ENCODE peak calls at places on chromosomes 12 and 14, in seven cellular contexts. A, B, G, N, F, P and J are unnamed samples.

GRCh38 chr14:40122978-40123648 is 690.9 kb upstream of the FBXO33 start:
- DNase-seq in A (peak), B (no peak), G (no peak), N (no peak), F (no peak), P (no peak), J (no peak)

GRCh38 chr14:104536942-104537612 is 42.5 kb upstream of the C14orf180 start:
- DNase-seq in A (peak), B (no peak), G (peak), N (no peak), F (no peak), P (peak), J (peak)

GRCh38 chr12:120649442-120650248 is 9.2 kb downstream of the CABP1 start:
- DNase-seq in A (no peak), B (no peak), G (no peak), N (no peak), F (no peak), P (peak), J (no peak)

GRCh38 chr12:754871-755562 is 2.6 kb downstream of the WNK1 start:
- DNase-seq in A (no peak), B (no peak), G (no peak), N (no peak), F (no peak), P (peak), J (peak)

GRCh38 chr12:102374190-102374589 is 106.2 kb downstream of the IGF1 start:
- DNase-seq in A (no peak), B (no peak), G (no peak), N (no peak), F (no peak), P (no peak), J (no peak)

GRCh38 chr14:103260629-103261124 is 73.4 kb upstream of the EIF5 start:
- DNase-seq in A (no peak), B (peak), G (peak), N (peak), F (no peak), P (no peak), J (peak)

GRCh38 chr12:3199551-3200031 is 122.4 kb downstream of the TSPAN9 start:
- DNase-seq in A (no peak), B (no peak), G (no peak), N (no peak), F (no peak), P (peak), J (no peak)

GRCh38 chr12:84561362-84561761 is 351.2 kb downstream of the SLC6A15 start:
- DNase-seq in A (no peak), B (no peak), G (no peak), N (no peak), F (no peak), P (no peak), J (no peak)

GRCh38 chr12:6338955-6339761 is 2.7 kb downstream of the TNFRSF1A start:
- DNase-seq in A (no peak), B (no peak), G (no peak), N (no peak), F (no peak), P (no peak), J (no peak)

GRCh38 chr12:127487031-127487430 is 779.9 kb upstream of the TMEM132C start:
- DNase-seq in A (no peak), B (no peak), G (no peak), N (no peak), F (no peak), P (no peak), J (no peak)

GRCh38 chr14:103746706-103747105 is 31.1 kb downstream of the ZFYVE21 start:
- DNase-seq in A (no peak), B (no peak), G (no peak), N (no peak), F (no peak), P (no peak), J (no peak)

GRCh38 chr12:52155048-52155868 is 36.6 kb downstream of the KRT80 start:
- DNase-seq in A (no peak), B (no peak), G (peak), N (no peak), F (no peak), P (peak), J (peak)

GRCh38 chr14:65167072-65167645 is 64.8 kb upstream of the MAX start:
- DNase-seq in A (no peak), B (no peak), G (no peak), N (no peak), F (peak), P (no peak), J (no peak)

GRCh38 chr12:68381476-68381875 is 49.3 kb upstream of the MDM1 start:
- DNase-seq in A (no peak), B (no peak), G (no peak), N (no peak), F (peak), P (no peak), J (no peak)

GRCh38 chr12:98485792-98486347 is 29.5 kb upstream of the TMPO start:
- DNase-seq in A (no peak), B (no peak), G (no peak), N (no peak), F (no peak), P (no peak), J (no peak)

GRCh38 chr12:51434305-51434704 is 9.7 kb downstream of the SLC4A8 start:
- DNase-seq in A (no peak), B (no peak), G (no peak), N (no peak), F (no peak), P (no peak), J (no peak)

GRCh38 chr12:91490667-91491309 is 308.2 kb upstream of the DCN start:
- DNase-seq in A (no peak), B (no peak), G (no peak), N (no peak), F (no peak), P (no peak), J (no peak)

GRCh38 chr12:68899251-68899771 is 33.7 kb downstream of the CPM start:
- DNase-seq in A (peak), B (peak), G (peak), N (peak), F (no peak), P (peak), J (peak)

GRCh38 chr14:93099643-93100042 is 16.1 kb downstream of the ITPK1 start:
- DNase-seq in A (no peak), B (no peak), G (no peak), N (no peak), F (no peak), P (no peak), J (no peak)

GRCh38 chr12:132429122-132429931 is 60.6 kb upstream of the FBRSL1 start:
- DNase-seq in A (no peak), B (no peak), G (no peak), N (no peak), F (no peak), P (peak), J (no peak)

GRCh38 chr14:105470812-105471771 is 3.5 kb upstream of the CRIP2 start:
- DNase-seq in A (no peak), B (no peak), G (no peak), N (no peak), F (no peak), P (no peak), J (no peak)

GRCh38 chr12:7555752-7556151 is 52.2 kb upstream of the CD163 start:
- DNase-seq in A (peak), B (no peak), G (no peak), N (no peak), F (no peak), P (peak), J (peak)

GRCh38 chr12:7557227-7557626 is 53.6 kb upstream of the CD163 start:
- DNase-seq in A (no peak), B (no peak), G (no peak), N (no peak), F (no peak), P (no peak), J (no peak)
- H3K27ac ChIP-seq in A (no peak), B (peak), G (no peak), N (peak), F (no peak), P (peak), J (no peak)

GRCh38 chr12:66693901-66694513 is 15.1 kb upstream of the GRIP1 start:
- DNase-seq in A (peak), B (no peak), G (peak), N (no peak), F (peak), P (peak), J (peak)

GRCh38 chr12:66692986-66693385 is 14.1 kb upstream of the GRIP1 start:
- DNase-seq in A (no peak), B (no peak), G (no peak), N (no peak), F (no peak), P (no peak), J (no peak)

GRCh38 chr12:66692170-66692569 is 13.3 kb upstream of the GRIP1 start:
- DNase-seq in A (no peak), B (no peak), G (no peak), N (no peak), F (no peak), P (no peak), J (no peak)

GRCh38 chr12:66684222-66684621 is 5.3 kb upstream of the GRIP1 start:
- DNase-seq in A (no peak), B (no peak), G (no peak), N (no peak), F (no peak), P (no peak), J (no peak)

DNA sequence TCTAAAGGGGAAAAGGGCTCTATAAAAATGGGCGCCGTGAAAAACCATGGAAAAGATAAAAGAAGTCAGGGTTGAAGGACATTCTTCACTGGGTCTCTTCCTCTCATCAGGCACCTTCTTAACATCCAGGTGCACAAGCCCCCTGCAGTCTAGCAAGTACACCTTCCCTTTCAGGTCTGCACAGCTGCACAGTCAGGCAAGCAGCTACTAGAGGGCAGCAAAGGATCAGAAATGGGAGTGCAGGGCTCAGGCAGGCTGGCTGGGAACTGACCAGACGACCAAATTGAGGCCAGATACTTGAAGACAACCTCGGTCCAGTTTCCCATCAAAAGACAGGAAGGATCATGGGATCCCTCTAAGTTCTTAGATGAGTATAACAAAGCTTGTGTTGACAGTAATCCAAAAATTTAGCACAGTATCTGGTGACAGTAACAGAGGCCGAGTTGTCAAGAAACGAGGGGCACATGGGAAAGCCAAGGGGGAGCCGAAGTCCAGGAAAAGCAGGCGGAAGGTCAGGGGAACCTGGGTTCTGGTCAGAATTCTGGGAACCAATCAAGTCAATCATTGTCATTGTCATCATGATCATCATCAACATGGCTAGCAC is 10.1 kb upstream of the GRIP1 start:
- DNase-seq in A (peak), B (peak), G (peak), N (peak), F (peak), P (peak), J (peak)
- TF ChIP-seq CTCF in A (peak), B (peak), G (peak), N (peak), F (peak), P (peak), J (peak)

DNA sequence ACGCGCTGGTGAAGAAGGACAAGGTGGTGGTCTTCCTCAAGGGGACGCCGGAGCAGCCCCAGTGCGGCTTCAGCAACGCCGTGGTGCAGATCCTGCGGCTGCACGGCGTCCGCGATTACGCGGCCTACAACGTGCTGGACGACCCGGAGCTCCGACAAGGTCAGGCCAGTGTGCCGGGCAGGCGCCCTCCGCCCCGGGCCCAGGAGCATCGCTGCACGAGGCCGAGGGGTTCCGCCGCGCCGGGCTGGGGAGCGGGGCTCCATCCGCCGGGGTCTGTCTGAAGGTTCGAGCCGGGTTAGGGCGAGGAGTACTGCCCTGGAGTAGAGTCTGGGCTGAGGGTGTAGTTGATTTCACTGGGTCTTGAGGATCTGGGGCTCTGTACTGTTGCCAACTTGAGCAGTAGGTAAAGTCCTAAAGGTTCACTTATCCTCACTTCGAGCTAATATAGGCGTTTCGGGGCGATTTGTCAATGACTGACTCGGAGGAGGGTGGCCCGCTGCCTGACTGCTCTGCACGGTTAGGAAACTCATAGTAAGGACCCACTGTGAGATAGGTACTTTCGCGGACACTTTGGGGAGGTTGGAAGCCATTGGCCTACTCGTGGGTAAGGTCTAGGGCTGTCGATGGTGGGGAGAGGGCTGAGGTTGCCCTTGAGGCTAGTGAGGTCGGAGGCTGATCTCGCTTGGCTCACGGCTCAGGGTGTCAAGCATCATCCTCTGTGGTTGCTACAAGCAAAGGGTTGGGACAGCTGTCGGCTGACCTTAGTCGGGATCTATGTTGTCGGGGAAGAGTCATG is 574 bp downstream of the GLRX5 start:
- DNase-seq in A (no peak), B (no peak), G (no peak), N (peak), F (peak), P (peak), J (no peak)
- H3K27ac ChIP-seq in A (peak), B (peak), G (peak), N (no peak), F (peak), P (peak), J (peak)

DNA sequence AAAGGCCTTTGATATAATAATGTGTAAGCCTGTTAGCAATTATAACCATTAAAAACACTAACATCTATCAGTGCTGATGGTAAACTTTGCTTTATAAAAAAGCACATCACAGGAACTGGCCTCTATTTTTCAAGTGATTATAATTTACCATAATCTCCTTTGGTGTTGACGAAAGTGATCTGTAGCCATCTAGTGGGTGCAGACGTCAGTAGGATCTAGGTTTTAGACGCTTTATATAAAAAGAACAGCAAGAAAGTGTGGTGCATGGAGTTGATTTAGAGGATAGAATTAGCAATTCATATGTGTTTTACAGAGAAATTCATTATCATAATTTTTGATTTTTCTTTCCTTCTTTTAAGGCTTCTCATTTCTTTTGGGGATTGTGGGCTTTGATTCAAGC is 59.2 kb downstream of the ETNK1 start:
- DNase-seq in A (no peak), B (no peak), G (no peak), N (no peak), F (no peak), P (no peak), J (no peak)
- TF ChIP-seq CTCF in A (no peak), B (no peak), G (no peak), N (no peak), F (no peak), P (no peak), J (no peak)

GRCh38 chr14:29908652-29909577 is 18.7 kb downstream of the PRKD1 start:
- DNase-seq in A (no peak), B (no peak), G (no peak), N (no peak), F (no peak), P (no peak), J (no peak)
- H3K27ac ChIP-seq in A (no peak), B (no peak), G (no peak), N (no peak), F (no peak), P (no peak), J (no peak)

GRCh38 chr12:46884362-46884761 is 58.6 kb upstream of the SLC38A4 start:
- DNase-seq in A (no peak), B (no peak), G (no peak), N (no peak), F (no peak), P (no peak), J (no peak)
- TF ChIP-seq CTCF in A (no peak), B (no peak), G (no peak), N (no peak), F (no peak), P (no peak), J (no peak)